ENCODE peak calls at places on chromosomes 11 and 22, in five cellular contexts. One of them, this sample, is unnamed.
A peak's percentile ranks its signal among the peaks of the same experiment; 100 is the strongest.

GRCh38 chr11:1134848-1135445 is 22.8 kb upstream of the MUC5AC start:
- DNase-seq in transverse colon: no peak
- DNase-seq in PC-3: no peak
- DNase-seq in SJSA1: no peak
- DNase-seq in hepatocyte: no peak
- DNase-seq in this sample: no peak

GRCh38 chr11:13160302-13160701 is 117.3 kb upstream of the BMAL1 start:
- DNase-seq in transverse colon: no peak
- DNase-seq in SJSA1: no peak
- DNase-seq in hepatocyte: no peak
- DNase-seq in PC-3: no peak
- DNase-seq in this sample: no peak

GRCh38 chr22:50469377-50470305 is 5.2 kb downstream of the SBF1 start:
- DNase-seq in PC-3: peak; percentile 64
- DNase-seq in hepatocyte: peak; percentile 65
- DNase-seq in SJSA1: peak; percentile 68
- DNase-seq in transverse colon: peak; percentile 95
- DNase-seq in this sample: peak; percentile 41

GRCh38 chr11:93744669-93745004 is 3.2 kb downstream of the C11orf54 start:
- DNase-seq in PC-3: no peak
- DNase-seq in SJSA1: no peak
- DNase-seq in transverse colon: no peak
- DNase-seq in hepatocyte: no peak
- DNase-seq in this sample: no peak

GRCh38 chr11:95680169-95680929 is 109.2 kb downstream of the FAM76B start:
- DNase-seq in transverse colon: no peak
- DNase-seq in SJSA1: no peak
- DNase-seq in PC-3: peak; percentile 19
- DNase-seq in hepatocyte: peak; percentile 66
- DNase-seq in this sample: no peak

GRCh38 chr11:130476200-130476921 is 27.9 kb downstream of the ADAMTS15 start:
- DNase-seq in PC-3: no peak
- DNase-seq in hepatocyte: no peak
- DNase-seq in transverse colon: no peak
- DNase-seq in SJSA1: no peak
- DNase-seq in this sample: peak; percentile 50

GRCh38 chr11:36372101-36372767 is 76.1 kb downstream of the PRR5L start:
- DNase-seq in hepatocyte: no peak
- DNase-seq in transverse colon: no peak
- DNase-seq in SJSA1: no peak
- DNase-seq in PC-3: peak; percentile 66
- DNase-seq in this sample: no peak

GRCh38 chr11:68651208-68651984 is 32.9 kb upstream of the GAL start:
- DNase-seq in PC-3: no peak
- DNase-seq in hepatocyte: peak; percentile 5
- DNase-seq in transverse colon: no peak
- DNase-seq in SJSA1: no peak
- DNase-seq in this sample: no peak

GRCh38 chr11:26319906-26320305 is 12.0 kb upstream of the ANO3 start:
- DNase-seq in transverse colon: no peak
- DNase-seq in hepatocyte: no peak
- DNase-seq in SJSA1: no peak
- DNase-seq in PC-3: no peak
- DNase-seq in this sample: no peak

GRCh38 chr11:86508604-86509471 is 134.2 kb downstream of the CCDC81 start:
- DNase-seq in transverse colon: no peak
- DNase-seq in SJSA1: no peak
- DNase-seq in PC-3: peak; percentile 92
- DNase-seq in hepatocyte: peak; percentile 37
- DNase-seq in this sample: no peak

GRCh38 chr11:45901646-45902045 is 5.4 kb downstream of the FREY1 start:
- DNase-seq in transverse colon: no peak
- DNase-seq in SJSA1: no peak
- DNase-seq in PC-3: no peak
- DNase-seq in hepatocyte: no peak
- DNase-seq in this sample: no peak

GRCh38 chr11:116109228-116109627 is 605.0 kb upstream of the CADM1 start:
- DNase-seq in transverse colon: no peak
- DNase-seq in hepatocyte: peak; percentile 33
- DNase-seq in PC-3: peak; percentile 50
- DNase-seq in SJSA1: peak; percentile 39
- DNase-seq in this sample: no peak

GRCh38 chr11:44515085-44515484 is 50.4 kb upstream of the CD82 start:
- DNase-seq in PC-3: no peak
- DNase-seq in SJSA1: no peak
- DNase-seq in transverse colon: no peak
- DNase-seq in hepatocyte: no peak
- DNase-seq in this sample: no peak

GRCh38 chr11:103537904-103538502 is 428.8 kb downstream of the DYNC2H1 start:
- DNase-seq in PC-3: peak; percentile 80
- DNase-seq in transverse colon: no peak
- DNase-seq in SJSA1: no peak
- DNase-seq in hepatocyte: peak; percentile 37
- DNase-seq in this sample: no peak

GRCh38 chr11:93842461-93842860 is 8.0 kb downstream of the VSTM5 start:
- DNase-seq in PC-3: peak; percentile 99
- DNase-seq in transverse colon: peak; percentile 83
- DNase-seq in SJSA1: peak; percentile 45
- DNase-seq in hepatocyte: no peak
- DNase-seq in this sample: no peak

GRCh38 chr22:39300198-39300830 is 19.1 kb downstream of the RPL3 start:
- DNase-seq in hepatocyte: no peak
- DNase-seq in PC-3: no peak
- DNase-seq in SJSA1: no peak
- DNase-seq in transverse colon: peak; percentile 42
- DNase-seq in this sample: peak; percentile 56

GRCh38 chr11:109547356-109548027 is 125.5 kb downstream of the C11orf87 start:
- DNase-seq in PC-3: peak; percentile 78
- DNase-seq in transverse colon: no peak
- DNase-seq in hepatocyte: no peak
- DNase-seq in SJSA1: no peak
- DNase-seq in this sample: no peak

GRCh38 chr22:48942698-48943566 is 884.7 kb downstream of the BRD1 start:
- DNase-seq in SJSA1: peak; percentile 23
- DNase-seq in PC-3: no peak
- DNase-seq in transverse colon: peak; percentile 2
- DNase-seq in hepatocyte: no peak
- DNase-seq in this sample: no peak

GRCh38 chr22:23882370-23882769 is 11.8 kb upstream of the MIF start:
- DNase-seq in SJSA1: no peak
- DNase-seq in transverse colon: no peak
- DNase-seq in hepatocyte: no peak
- DNase-seq in PC-3: no peak
- DNase-seq in this sample: no peak

GRCh38 chr11:72015511-72016061 is 16.9 kb downstream of the IL18BP start:
- DNase-seq in transverse colon: no peak
- DNase-seq in SJSA1: no peak
- DNase-seq in hepatocyte: peak; percentile 44
- DNase-seq in PC-3: peak; percentile 42
- DNase-seq in this sample: no peak

GRCh38 chr11:3927129-3927796 is 71.8 kb downstream of the STIM1 start:
- DNase-seq in hepatocyte: no peak
- DNase-seq in transverse colon: no peak
- DNase-seq in PC-3: no peak
- DNase-seq in SJSA1: no peak
- DNase-seq in this sample: no peak

GRCh38 chr11:43573233-43573632 is 107.3 kb upstream of the HSD17B12 start:
- DNase-seq in transverse colon: no peak
- DNase-seq in PC-3: peak; percentile 43
- DNase-seq in SJSA1: no peak
- DNase-seq in hepatocyte: no peak
- DNase-seq in this sample: no peak

GRCh38 chr11:79080506-79080905 is 360.3 kb downstream of the TENM4 start:
- DNase-seq in hepatocyte: peak; percentile 39
- DNase-seq in transverse colon: no peak
- DNase-seq in SJSA1: no peak
- DNase-seq in PC-3: no peak
- DNase-seq in this sample: no peak

GRCh38 chr11:6395470-6396060 is 5.3 kb downstream of the SMPD1 start:
- DNase-seq in hepatocyte: no peak
- DNase-seq in PC-3: no peak
- DNase-seq in transverse colon: no peak
- DNase-seq in SJSA1: no peak
- DNase-seq in this sample: no peak

GRCh38 chr11:46039990-46040389 is 81.3 kb downstream of the PHF21A start:
- DNase-seq in transverse colon: no peak
- DNase-seq in hepatocyte: no peak
- DNase-seq in PC-3: no peak
- DNase-seq in SJSA1: no peak
- DNase-seq in this sample: no peak

GRCh38 chr11:15157181-15157580 is 42.5 kb downstream of the INSC start:
- DNase-seq in SJSA1: no peak
- DNase-seq in hepatocyte: no peak
- DNase-seq in PC-3: peak; percentile 8
- DNase-seq in transverse colon: no peak
- DNase-seq in this sample: no peak

GRCh38 chr11:19698493-19699292 is 13.9 kb upstream of the NAV2 start:
- DNase-seq in PC-3: peak; percentile 38
- DNase-seq in transverse colon: no peak
- DNase-seq in SJSA1: no peak
- DNase-seq in hepatocyte: no peak
- DNase-seq in this sample: peak; percentile 74

GRCh38 chr11:65589444-65590239 is 6.0 kb downstream of the KCNK7 start:
- DNase-seq in transverse colon: peak; percentile 25
- DNase-seq in hepatocyte: no peak
- DNase-seq in SJSA1: no peak
- DNase-seq in PC-3: no peak
- DNase-seq in this sample: no peak

GRCh38 chr22:41598891-41599635 is 9.4 kb upstream of the PMM1 start:
- DNase-seq in hepatocyte: no peak
- DNase-seq in SJSA1: no peak
- DNase-seq in PC-3: no peak
- DNase-seq in transverse colon: no peak
- DNase-seq in this sample: no peak

GRCh38 chr22:41595703-41596102 is 6.1 kb upstream of the PMM1 start:
- DNase-seq in transverse colon: no peak
- DNase-seq in PC-3: no peak
- DNase-seq in SJSA1: no peak
- DNase-seq in hepatocyte: no peak
- DNase-seq in this sample: no peak

GRCh38 chr22:41596776-41597634 is 7.4 kb upstream of the PMM1 start:
- DNase-seq in transverse colon: peak; percentile 70
- DNase-seq in PC-3: peak; percentile 48
- DNase-seq in SJSA1: peak; percentile 62
- DNase-seq in hepatocyte: peak; percentile 69
- DNase-seq in this sample: peak; percentile 52

GRCh38 chr22:41597635-41597953 is 8.0 kb upstream of the PMM1 start:
- DNase-seq in transverse colon: no peak
- DNase-seq in hepatocyte: no peak
- DNase-seq in SJSA1: no peak
- DNase-seq in PC-3: no peak
- DNase-seq in this sample: no peak

DNA sequence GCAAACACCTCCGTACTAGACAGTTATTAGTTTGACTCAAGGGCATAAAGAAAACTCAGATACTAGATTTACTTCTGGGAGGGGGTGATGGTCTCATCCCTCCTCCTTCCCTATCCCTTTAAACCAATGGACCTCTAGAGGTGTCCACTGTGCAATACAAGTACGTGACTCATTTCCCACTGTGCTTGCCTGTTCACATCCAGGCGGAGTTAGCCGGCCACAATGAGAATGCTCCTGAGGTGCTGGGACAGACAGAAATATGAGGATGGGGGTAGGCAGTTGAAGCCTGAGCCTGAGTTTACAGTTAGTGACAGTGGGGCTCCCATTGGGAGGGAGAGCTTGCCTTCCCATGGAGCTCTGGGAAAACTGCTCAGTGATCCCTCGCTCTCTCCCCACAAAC is 8.4 kb upstream of the PMM1 start:
- DNase-seq in transverse colon: no peak
- DNase-seq in hepatocyte: no peak
- DNase-seq in PC-3: peak; percentile 40
- DNase-seq in SJSA1: peak; percentile 76
- DNase-seq in this sample: no peak
- H3K27ac ChIP-seq in transverse colon: no peak overlapping the region
- H3K27ac ChIP-seq in hepatocyte: no peak overlapping the region
- H3K27ac ChIP-seq in PC-3: no peak overlapping the region
- H3K27ac ChIP-seq in SJSA1: peak overlapping the region; percentile 26
- H3K27ac ChIP-seq in this sample: peak overlapping the region; percentile 76

GRCh38 chr11:122181372-122181771 is 65.4 kb upstream of the BLID start:
- DNase-seq in SJSA1: no peak
- DNase-seq in PC-3: no peak
- DNase-seq in hepatocyte: no peak
- DNase-seq in transverse colon: no peak
- DNase-seq in this sample: no peak

GRCh38 chr11:122178795-122179194 is 62.8 kb upstream of the BLID start:
- DNase-seq in hepatocyte: no peak
- DNase-seq in transverse colon: no peak
- DNase-seq in SJSA1: no peak
- DNase-seq in PC-3: peak; percentile 52
- DNase-seq in this sample: no peak

GRCh38 chr11:122180435-122180834 is 64.4 kb upstream of the BLID start:
- DNase-seq in hepatocyte: peak; percentile 18
- DNase-seq in transverse colon: no peak
- DNase-seq in SJSA1: peak; percentile 76
- DNase-seq in PC-3: peak; percentile 99
- DNase-seq in this sample: no peak

GRCh38 chr11:122181893-122182292 is 65.9 kb upstream of the BLID start:
- DNase-seq in PC-3: peak; percentile 52
- DNase-seq in hepatocyte: no peak
- DNase-seq in transverse colon: no peak
- DNase-seq in SJSA1: no peak
- DNase-seq in this sample: no peak

GRCh38 chr11:122179966-122180365 is 64.0 kb upstream of the BLID start:
- DNase-seq in transverse colon: no peak
- DNase-seq in hepatocyte: no peak
- DNase-seq in SJSA1: no peak
- DNase-seq in PC-3: no peak
- DNase-seq in this sample: no peak
- H3K4me3 ChIP-seq in transverse colon: no peak overlapping the region
- H3K4me3 ChIP-seq in hepatocyte: no peak overlapping the region
- H3K4me3 ChIP-seq in SJSA1: peak overlapping the region; percentile 36
- H3K4me3 ChIP-seq in PC-3: peak overlapping the region; percentile 78
- H3K4me3 ChIP-seq in this sample: no peak overlapping the region

DNA sequence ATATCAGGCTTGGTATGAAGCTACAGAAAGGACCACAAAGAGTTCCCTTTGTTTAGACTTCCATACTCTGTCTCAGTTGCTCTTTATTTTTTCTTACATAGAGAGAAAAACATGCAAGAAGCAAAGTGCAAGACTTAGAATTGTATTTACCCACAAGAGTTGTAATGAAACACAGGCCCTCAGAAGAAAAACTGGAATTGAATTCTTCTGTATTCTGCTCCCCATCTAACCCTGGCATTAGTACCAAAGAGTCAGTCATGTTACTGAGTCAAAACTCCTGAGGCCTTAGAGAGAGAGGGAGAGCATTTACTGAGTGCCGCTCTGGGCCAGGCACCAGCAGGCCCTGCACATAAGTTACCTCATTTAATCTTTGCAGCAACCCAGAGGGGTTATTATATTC is 43.9 kb upstream of the DLAT start:
- DNase-seq in PC-3: no peak
- DNase-seq in transverse colon: no peak
- DNase-seq in hepatocyte: no peak
- DNase-seq in SJSA1: no peak
- DNase-seq in this sample: no peak
- H3K27ac ChIP-seq in PC-3: peak overlapping the region; percentile 24
- H3K27ac ChIP-seq in transverse colon: peak overlapping the region; percentile 77
- H3K27ac ChIP-seq in hepatocyte: peak overlapping the region; percentile 79
- H3K27ac ChIP-seq in SJSA1: no peak overlapping the region
- H3K27ac ChIP-seq in this sample: peak overlapping the region; percentile 63

GRCh38 chr11:76823481-76824028 is 37.2 kb upstream of the ACER3 start:
- DNase-seq in hepatocyte: no peak
- DNase-seq in PC-3: peak; percentile 99
- DNase-seq in SJSA1: peak; percentile 73
- DNase-seq in transverse colon: no peak
- DNase-seq in this sample: no peak
- H3K4me3 ChIP-seq in hepatocyte: no peak overlapping the region
- H3K4me3 ChIP-seq in PC-3: peak overlapping the region; percentile 38
- H3K4me3 ChIP-seq in SJSA1: no peak overlapping the region
- H3K4me3 ChIP-seq in transverse colon: no peak overlapping the region
- H3K4me3 ChIP-seq in this sample: peak overlapping the region; percentile 36

This sample was measured in left ventricle myocardium inferior.